ENCODE peak calls at places on chromosomes 13 and 19, in nine cellular contexts. P, S, A, B, N, K, Q, I and O are unnamed samples.

GRCh38 chr13:43880451-43880850 is 747 bp downstream of the LACC1 start:
- DNase-seq in P (no peak), S (no peak), A (no peak), B (no peak), N (no peak), K (no peak), Q (no peak), I (no peak), O (peak)

GRCh38 chr13:86020350-86021002 is 221.3 kb upstream of the SLITRK6 start:
- DNase-seq in P (peak), S (peak), A (no peak), B (no peak), N (no peak), K (no peak), Q (no peak), I (no peak), O (no peak)

GRCh38 chr19:41528106-41528505 is 47.9 kb upstream of the CEACAM21 start:
- DNase-seq in P (no peak), S (no peak), A (no peak), B (no peak), N (no peak), K (no peak), Q (no peak), I (no peak), O (no peak)

GRCh38 chr19:50725218-50725931 is 2.2 kb downstream of the CLEC11A start:
- DNase-seq in P (no peak), S (no peak), A (no peak), B (no peak), N (no peak), K (no peak), Q (no peak), I (no peak), O (no peak)

GRCh38 chr13:107809125-107809524 is 406.2 kb downstream of the LIG4 start:
- DNase-seq in P (no peak), S (no peak), A (no peak), B (no peak), N (no peak), K (no peak), Q (no peak), I (no peak), O (no peak)

GRCh38 chr13:102220681-102221228 is 181.1 kb downstream of the FGF14 start:
- DNase-seq in P (no peak), S (no peak), A (no peak), B (no peak), N (no peak), K (no peak), Q (no peak), I (no peak), O (no peak)

GRCh38 chr19:16446108-16447014 is 25.4 kb downstream of the EPS15L1 start:
- DNase-seq in P (no peak), S (no peak), A (no peak), B (no peak), N (no peak), K (no peak), Q (no peak), I (no peak), O (no peak)

GRCh38 chr13:94967183-94968039 is 255.1 kb upstream of the SOX21 start:
- DNase-seq in P (no peak), S (peak), A (no peak), B (no peak), N (no peak), K (no peak), Q (no peak), I (no peak), O (no peak)

GRCh38 chr13:98934243-98934642 is 43.6 kb downstream of the DOCK9 start:
- DNase-seq in P (no peak), S (no peak), A (no peak), B (no peak), N (no peak), K (no peak), Q (no peak), I (no peak), O (no peak)

GRCh38 chr13:112249644-112250610 is 126.2 kb upstream of the SPACA7 start:
- DNase-seq in P (no peak), S (no peak), A (no peak), B (no peak), N (no peak), K (no peak), Q (no peak), I (no peak), O (no peak)

GRCh38 chr19:42497492-42498226 is 30.6 kb downstream of the CEACAM1 start:
- DNase-seq in P (peak), S (no peak), A (no peak), B (no peak), N (no peak), K (no peak), Q (no peak), I (no peak), O (peak)

GRCh38 chr13:105979586-105979985 is 555.9 kb downstream of the EFNB2 start:
- DNase-seq in P (peak), S (no peak), A (no peak), B (no peak), N (no peak), K (no peak), Q (no peak), I (no peak), O (no peak)

GRCh38 chr13:102045713-102046112 is 356.1 kb downstream of the FGF14 start:
- DNase-seq in P (no peak), S (no peak), A (no peak), B (no peak), N (no peak), K (no peak), Q (no peak), I (no peak), O (no peak)

GRCh38 chr19:35266149-35266903 is 2.4 kb upstream of the USF2 start:
- DNase-seq in P (no peak), S (no peak), A (no peak), B (no peak), N (no peak), K (no peak), Q (peak), I (no peak), O (no peak)

GRCh38 chr19:1307320-1307719 is 21.6 kb downstream of the EFNA2 start:
- DNase-seq in P (no peak), S (no peak), A (no peak), B (no peak), N (no peak), K (no peak), Q (no peak), I (no peak), O (no peak)

GRCh38 chr13:65595881-65596280 is 1634.3 kb downstream of the PCDH9 start:
- DNase-seq in P (no peak), S (peak), A (no peak), B (no peak), N (no peak), K (no peak), Q (no peak), I (no peak), O (no peak)

GRCh38 chr13:114140909-114141255 is 8.5 kb upstream of the RASA3 start:
- DNase-seq in P (no peak), S (no peak), A (peak), B (no peak), N (peak), K (no peak), Q (no peak), I (no peak), O (no peak)

GRCh38 chr13:44573790-44574465 is 2.2 kb downstream of the TSC22D1 start:
- DNase-seq in P (peak), S (peak), A (no peak), B (peak), N (no peak), K (no peak), Q (no peak), I (no peak), O (peak)

GRCh38 chr13:94662274-94662945 is 49.9 kb downstream of the SOX21 start:
- DNase-seq in P (no peak), S (no peak), A (no peak), B (no peak), N (no peak), K (no peak), Q (no peak), I (no peak), O (no peak)

GRCh38 chr19:1851581-1852293 is 3.5 kb upstream of the REXO1 start:
- DNase-seq in P (no peak), S (no peak), A (peak), B (no peak), N (no peak), K (peak), Q (no peak), I (no peak), O (no peak)

GRCh38 chr19:54882758-54883157 is 8.7 kb downstream of the FCAR start:
- DNase-seq in P (no peak), S (no peak), A (no peak), B (no peak), N (no peak), K (no peak), Q (no peak), I (no peak), O (peak)

GRCh38 chr19:2070986-2071673 is 20.1 kb upstream of the MKNK2 start:
- DNase-seq in P (no peak), S (no peak), A (no peak), B (no peak), N (no peak), K (no peak), Q (no peak), I (no peak), O (no peak)

GRCh38 chr19:47005873-47006272 is 13.8 kb upstream of the NPAS1 start:
- DNase-seq in P (no peak), S (no peak), A (no peak), B (no peak), N (no peak), K (no peak), Q (no peak), I (no peak), O (peak)

GRCh38 chr13:84137292-84137691 is 255.0 kb upstream of the SLITRK1 start:
- DNase-seq in P (no peak), S (peak), A (peak), B (no peak), N (peak), K (peak), Q (no peak), I (no peak), O (no peak)

GRCh38 chr13:57557979-57558529 is 73.5 kb upstream of the PCDH17 start:
- DNase-seq in P (no peak), S (peak), A (no peak), B (no peak), N (no peak), K (no peak), Q (no peak), I (no peak), O (peak)

GRCh38 chr13:51814825-51815650 is 11.1 kb upstream of the DHRS12 start:
- DNase-seq in P (peak), S (peak), A (peak), B (peak), N (peak), K (peak), Q (peak), I (peak), O (peak)

GRCh38 chr13:106865706-106866288 is 297.9 kb upstream of the ARGLU1 start:
- DNase-seq in P (no peak), S (no peak), A (no peak), B (no peak), N (no peak), K (no peak), Q (no peak), I (no peak), O (no peak)

GRCh38 chr19:7618771-7619510 is 10.4 kb downstream of the XAB2 start:
- DNase-seq in P (peak), S (no peak), A (no peak), B (peak), N (no peak), K (no peak), Q (no peak), I (no peak), O (no peak)

GRCh38 chr13:31015207-31015606 is 82.8 kb downstream of the TEX26 start:
- DNase-seq in P (no peak), S (no peak), A (no peak), B (no peak), N (no peak), K (no peak), Q (no peak), I (no peak), O (no peak)

GRCh38 chr19:3178377-3178972 is at the start of gene S1PR4:
- DNase-seq in P (no peak), S (no peak), A (peak), B (no peak), N (peak), K (peak), Q (no peak), I (no peak), O (no peak)